ENCODE peak calls at places on chromosomes 16 and 17, in nine cellular contexts. L is OCI-LY7, G is AG10803, D is heart right ventricle, Z is mucosa of descending colon, J is psoas muscle, T is foreskin fibroblast, N is PC-3, Y is tibial artery. M is an unnamed sample.

GRCh38 chr16:70437582-70438324 is 1.1 kb downstream of the ST3GAL2 start:
- DNase-seq in L (peak; percentile 53), G (peak; percentile 61), D (no peak), Z (no peak), J (no peak), T (peak; percentile 73), N (peak; percentile 9), Y (no peak), M (no peak)

GRCh38 chr16:64865037-64865696 is 256.7 kb downstream of the CDH11 start:
- DNase-seq in L (no peak), G (no peak), D (no peak), Z (no peak), J (no peak), T (peak; percentile 11), N (no peak), Y (no peak), M (no peak)

GRCh38 chr17:61452301-61453290 is at the start of gene TBX4:
- DNase-seq in L (no peak), G (no peak), D (no peak), Z (no peak), J (no peak), T (peak; percentile 84), N (no peak), Y (no peak), M (no peak)

GRCh38 chr17:46035112-46035818 is 36.2 kb downstream of the STH start:
- DNase-seq in L (no peak), G (peak; percentile 25), D (no peak), Z (no peak), J (no peak), T (no peak), N (no peak), Y (no peak), M (no peak)

GRCh38 chr17:17200831-17201230 is 5.3 kb downstream of the PLD6 start:
- DNase-seq in L (no peak), G (no peak), D (no peak), Z (no peak), J (no peak), T (peak; percentile 73), N (no peak), Y (no peak), M (no peak)

GRCh38 chr16:49596699-49597291 is 223.2 kb downstream of the C16orf78 start:
- DNase-seq in L (no peak), G (no peak), D (no peak), Z (no peak), J (peak; percentile 35), T (no peak), N (no peak), Y (no peak), M (no peak)

GRCh38 chr17:50898369-50899004 is 32.3 kb upstream of the TOB1 start:
- DNase-seq in L (no peak), G (no peak), D (no peak), Z (no peak), J (no peak), T (no peak), N (no peak), Y (no peak), M (no peak)

GRCh38 chr17:48542114-48542955 is 2.6 kb downstream of the HOXB2 start:
- DNase-seq in L (no peak), G (no peak), D (no peak), Z (peak; percentile 50), J (no peak), T (peak; percentile 38), N (no peak), Y (no peak), M (no peak)

GRCh38 chr17:27306276-27306820 is 12.4 kb downstream of the WSB1 start:
- DNase-seq in L (no peak), G (no peak), D (no peak), Z (no peak), J (no peak), T (no peak), N (no peak), Y (no peak), M (no peak)

GRCh38 chr17:55852734-55853133 is 101.9 kb downstream of the PCTP start:
- DNase-seq in L (peak; percentile 16), G (no peak), D (no peak), Z (no peak), J (no peak), T (no peak), N (no peak), Y (no peak), M (no peak)

DNA sequence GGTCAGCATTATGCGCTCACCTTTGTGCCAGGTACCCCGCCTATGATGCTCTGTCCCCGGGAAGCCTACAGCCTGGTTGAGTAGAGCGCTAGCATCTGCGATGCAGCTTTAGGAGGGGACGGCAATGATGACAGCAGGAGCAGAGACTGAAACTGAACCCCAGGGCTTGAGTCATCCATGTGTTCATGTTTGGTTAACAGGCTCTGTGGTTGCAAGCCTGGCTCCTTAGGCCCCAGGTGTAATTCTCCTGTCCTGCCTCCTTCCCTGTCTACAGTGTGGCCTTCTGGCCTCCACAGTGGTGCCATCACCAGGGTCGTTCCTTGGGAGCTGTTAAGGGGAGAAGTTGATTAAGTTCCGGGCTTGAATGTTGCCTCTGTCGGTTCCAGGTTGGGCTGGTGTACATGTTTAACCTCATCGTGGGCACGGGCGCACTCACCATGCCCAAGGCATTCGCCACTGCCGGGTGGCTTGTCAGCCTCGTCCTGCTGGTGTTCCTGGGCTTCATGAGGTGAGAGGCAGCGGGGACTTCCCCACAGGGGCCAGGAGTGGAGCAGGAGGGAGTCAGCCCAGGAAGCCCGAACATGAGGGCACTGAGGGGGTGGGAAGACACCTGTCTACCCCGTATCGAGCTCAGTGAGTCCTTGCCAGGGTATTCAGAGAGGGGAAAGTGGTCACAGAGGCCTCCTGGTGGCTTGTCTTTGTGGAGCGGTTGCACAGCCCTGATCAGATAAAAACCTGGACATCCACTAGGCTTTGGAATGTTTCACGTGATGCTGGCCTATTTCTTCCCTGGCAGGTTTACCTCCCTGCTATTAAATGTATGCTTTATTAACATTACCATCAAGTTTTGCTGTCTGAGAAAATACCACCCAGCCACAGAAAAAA is 9.2 kb upstream of the NAT9 start:
- DNase-seq in L (no peak), G (no peak), D (no peak), Z (no peak), J (no peak), T (no peak), N (no peak), Y (no peak), M (no peak)
- TF ChIP-seq CTCF in L (peak; percentile 29), G (no peak), D (no peak), Z (no peak), J (no peak), T (no peak), N (peak; percentile 24), Y (no peak), M (no peak)

GRCh38 chr17:74490716-74491115 is 24.3 kb downstream of the CD300A start:
- DNase-seq in L (no peak), G (no peak), D (no peak), Z (no peak), J (no peak), T (no peak), N (no peak), Y (no peak), M (no peak)
- TF ChIP-seq CTCF in L (no peak), G (no peak), D (no peak), Z (no peak), J (no peak), T (no peak), N (no peak), Y (no peak), M (no peak)

GRCh38 chr16:8936421-8936820 is 27.3 kb downstream of the USP7 start:
- DNase-seq in L (peak; percentile 66), G (no peak), D (no peak), Z (no peak), J (no peak), T (peak; percentile 65), N (peak; percentile 71), Y (no peak), M (no peak)
- TF ChIP-seq CTCF in L (peak; percentile 82), G (peak; percentile 63), D (no peak), Z (peak; percentile 14), J (peak; percentile 39), T (peak; percentile 64), N (peak; percentile 64), Y (peak; percentile 26), M (no peak)

GRCh38 chr16:88366032-88366703 is 16.6 kb upstream of the ZNF469 start:
- DNase-seq in L (no peak), G (no peak), D (no peak), Z (no peak), J (no peak), T (no peak), N (no peak), Y (no peak), M (no peak)
- TF ChIP-seq CTCF in L (no peak), G (no peak), D (no peak), Z (no peak), J (no peak), T (no peak), N (no peak), Y (no peak), M (no peak)

GRCh38 chr16:25141648-25142047 is 30.1 kb downstream of the LCMT1 start:
- DNase-seq in L (no peak), G (peak; percentile 36), D (no peak), Z (no peak), J (no peak), T (no peak), N (no peak), Y (no peak), M (no peak)

GRCh38 chr16:25140459-25140858 is 28.9 kb downstream of the LCMT1 start:
- DNase-seq in L (no peak), G (no peak), D (no peak), Z (no peak), J (no peak), T (peak; percentile 8), N (peak; percentile 5), Y (no peak), M (no peak)

GRCh38 chr16:25148568-25149215 is 37.1 kb downstream of the LCMT1 start:
- DNase-seq in L (no peak), G (no peak), D (no peak), Z (no peak), J (no peak), T (no peak), N (no peak), Y (no peak), M (no peak)

GRCh38 chr16:25138130-25138529 is 26.6 kb downstream of the LCMT1 start:
- DNase-seq in L (no peak), G (no peak), D (no peak), Z (no peak), J (no peak), T (no peak), N (no peak), Y (no peak), M (no peak)

GRCh38 chr16:25143898-25144297 is 32.4 kb downstream of the LCMT1 start:
- DNase-seq in L (no peak), G (no peak), D (no peak), Z (no peak), J (no peak), T (peak; percentile 15), N (no peak), Y (no peak), M (no peak)
- TF ChIP-seq CTCF in L (peak; percentile 48), G (peak; percentile 35), D (no peak), Z (peak; percentile 10), J (peak; percentile 41), T (no peak), N (peak; percentile 47), Y (peak; percentile 23), M (no peak)

GRCh38 chr17:82062076-82062983 is 3.3 kb downstream of the DUS1L start:
- DNase-seq in L (no peak), G (no peak), D (no peak), Z (no peak), J (peak; percentile 10), T (no peak), N (no peak), Y (no peak), M (no peak)
- TF ChIP-seq CTCF in L (no peak), G (no peak), D (no peak), Z (no peak), J (no peak), T (no peak), N (peak; percentile 10), Y (no peak), M (no peak)